ENCODE peak calls at places on chromosomes 12 and 14, in ten cellular contexts. J is tibial nerve, K is Panc1, P is ascending aorta, N is body of pancreas, Y is left lung, W is psoas muscle, F is heart left ventricle, D is lower lobe of right lung, M is breast epithelium. A is an unnamed sample.

GRCh38 chr12:55833056-55833455 is 3.7 kb upstream of the DNAJC14 start:
- DNase-seq in J (no peak), K (no peak), P (no peak), N (no peak), Y (no peak), W (no peak), F (no peak), D (no peak), M (no peak), A (no peak)

GRCh38 chr12:86229772-86230171 is 26.4 kb downstream of the MGAT4C start:
- DNase-seq in J (no peak), K (no peak), P (no peak), N (no peak), Y (no peak), W (no peak), F (no peak), D (no peak), M (no peak), A (no peak)

GRCh38 chr14:76936483-76936882 is 92.0 kb downstream of the IRF2BPL start:
- DNase-seq in J (no peak), K (no peak), P (peak), N (no peak), Y (no peak), W (peak), F (no peak), D (no peak), M (no peak), A (no peak)

GRCh38 chr12:93908846-93909592 is 231.8 kb downstream of the CRADD start:
- DNase-seq in J (no peak), K (no peak), P (no peak), N (no peak), Y (no peak), W (no peak), F (peak), D (no peak), M (no peak), A (no peak)

GRCh38 chr12:14193623-14194022 is 171.9 kb upstream of the ATF7IP start:
- DNase-seq in J (no peak), K (no peak), P (no peak), N (no peak), Y (no peak), W (no peak), F (no peak), D (peak), M (no peak), A (no peak)

GRCh38 chr14:59337151-59337611 is 128.0 kb downstream of the GPR135 start:
- DNase-seq in J (peak), K (no peak), P (peak), N (peak), Y (peak), W (peak), F (peak), D (peak), M (no peak), A (no peak)

GRCh38 chr14:76774471-76775158 is 13.3 kb downstream of the VASH1 start:
- DNase-seq in J (no peak), K (no peak), P (no peak), N (no peak), Y (no peak), W (no peak), F (no peak), D (no peak), M (no peak), A (no peak)

GRCh38 chr12:98656289-98657101 is 11.4 kb downstream of the APAF1 start:
- DNase-seq in J (no peak), K (no peak), P (no peak), N (no peak), Y (no peak), W (no peak), F (no peak), D (no peak), M (no peak), A (no peak)

GRCh38 chr12:100651694-100652093 is 78.2 kb downstream of the GAS2L3 start:
- DNase-seq in J (no peak), K (no peak), P (no peak), N (no peak), Y (no peak), W (no peak), F (no peak), D (no peak), M (no peak), A (no peak)

GRCh38 chr12:53961025-53961761 is 6.5 kb downstream of the HOXC12 start:
- DNase-seq in J (no peak), K (no peak), P (no peak), N (no peak), Y (no peak), W (peak), F (no peak), D (no peak), M (no peak), A (no peak)

GRCh38 chr12:12673296-12673695 is 22.7 kb downstream of the GPR19 start:
- DNase-seq in J (no peak), K (no peak), P (no peak), N (no peak), Y (no peak), W (no peak), F (no peak), D (no peak), M (no peak), A (no peak)

GRCh38 chr14:37844614-37845013 is 249.2 kb downstream of the TTC6 start:
- DNase-seq in J (no peak), K (no peak), P (no peak), N (no peak), Y (no peak), W (no peak), F (no peak), D (no peak), M (no peak), A (no peak)

GRCh38 chr12:98208846-98209245 is 306.5 kb upstream of the TMPO start:
- DNase-seq in J (no peak), K (no peak), P (no peak), N (no peak), Y (no peak), W (no peak), F (no peak), D (no peak), M (no peak), A (no peak)

GRCh38 chr12:69334138-69334537 is 14.0 kb upstream of the LYZ start:
- DNase-seq in J (no peak), K (no peak), P (no peak), N (no peak), Y (no peak), W (no peak), F (no peak), D (no peak), M (no peak), A (no peak)

GRCh38 chr14:100902295-100902694 is 1.2 kb downstream of the RTL1 start:
- DNase-seq in J (no peak), K (no peak), P (no peak), N (no peak), Y (no peak), W (no peak), F (no peak), D (no peak), M (no peak), A (no peak)

GRCh38 chr12:69330475-69331473 is 17.4 kb upstream of the LYZ start:
- DNase-seq in J (no peak), K (no peak), P (peak), N (peak), Y (peak), W (no peak), F (no peak), D (peak), M (no peak), A (peak)

GRCh38 chr14:68949236-68949965 is 29.7 kb downstream of the ACTN1 start:
- DNase-seq in J (no peak), K (no peak), P (no peak), N (no peak), Y (no peak), W (no peak), F (no peak), D (no peak), M (no peak), A (no peak)

GRCh38 chr14:74326369-74327152 is 21.7 kb upstream of the VRTN start:
- DNase-seq in J (no peak), K (no peak), P (no peak), N (no peak), Y (no peak), W (no peak), F (no peak), D (no peak), M (no peak), A (no peak)

GRCh38 chr12:7681535-7681934 is 14.0 kb downstream of the GDF3 start:
- DNase-seq in J (no peak), K (no peak), P (no peak), N (no peak), Y (no peak), W (no peak), F (no peak), D (no peak), M (no peak), A (no peak)

GRCh38 chr12:111907740-111908139 is 65.7 kb downstream of the MAPKAPK5 start:
- DNase-seq in J (no peak), K (no peak), P (no peak), N (no peak), Y (no peak), W (no peak), F (no peak), D (no peak), M (no peak), A (no peak)

GRCh38 chr14:63276016-63276415 is 42.7 kb downstream of the GPHB5 start:
- DNase-seq in J (no peak), K (no peak), P (no peak), N (no peak), Y (no peak), W (no peak), F (no peak), D (no peak), M (no peak), A (no peak)

GRCh38 chr12:104498211-104498801 is 41.6 kb downstream of the CHST11 start:
- DNase-seq in J (no peak), K (no peak), P (no peak), N (no peak), Y (no peak), W (no peak), F (no peak), D (no peak), M (no peak), A (no peak)

GRCh38 chr12:15634010-15634676 is 155.0 kb downstream of the EPS8 start:
- DNase-seq in J (no peak), K (no peak), P (no peak), N (no peak), Y (no peak), W (no peak), F (no peak), D (no peak), M (no peak), A (no peak)

GRCh38 chr12:93634416-93634815 is 42.8 kb upstream of the CRADD start:
- DNase-seq in J (no peak), K (no peak), P (no peak), N (no peak), Y (no peak), W (no peak), F (no peak), D (no peak), M (no peak), A (no peak)

GRCh38 chr12:40105515-40106201 is at the start of gene SLC2A13:
- DNase-seq in J (peak), K (no peak), P (peak), N (peak), Y (peak), W (peak), F (peak), D (peak), M (peak), A (peak)

GRCh38 chr12:79326225-79326624 is 364.5 kb downstream of the PAWR start:
- DNase-seq in J (no peak), K (no peak), P (no peak), N (no peak), Y (no peak), W (no peak), F (no peak), D (no peak), M (no peak), A (no peak)

GRCh38 chr14:104603623-104604401 is 760 bp downstream of the TMEM179 start:
- DNase-seq in J (no peak), K (no peak), P (no peak), N (peak), Y (peak), W (no peak), F (no peak), D (peak), M (peak), A (no peak)

GRCh38 chr12:131927110-131928079 is 1.7 kb upstream of the PUS1 start:
- DNase-seq in J (no peak), K (no peak), P (no peak), N (peak), Y (no peak), W (peak), F (no peak), D (peak), M (no peak), A (no peak)

GRCh38 chr14:76484355-76484754 is 108.4 kb downstream of the ESRRB start:
- DNase-seq in J (no peak), K (no peak), P (no peak), N (no peak), Y (no peak), W (no peak), F (no peak), D (no peak), M (no peak), A (no peak)

GRCh38 chr14:43410631-43411030 is 1096.5 kb downstream of the FSCB start:
- DNase-seq in J (no peak), K (no peak), P (no peak), N (no peak), Y (no peak), W (peak), F (no peak), D (no peak), M (no peak), A (no peak)

GRCh38 chr14:43408472-43408871 is 1098.6 kb downstream of the FSCB start:
- DNase-seq in J (no peak), K (no peak), P (no peak), N (no peak), Y (no peak), W (no peak), F (no peak), D (no peak), M (no peak), A (no peak)

GRCh38 chr14:43407721-43408120 is 1099.4 kb downstream of the FSCB start:
- DNase-seq in J (no peak), K (no peak), P (no peak), N (no peak), Y (no peak), W (no peak), F (no peak), D (no peak), M (no peak), A (no peak)

GRCh38 chr14:43413094-43413493 is 1094.0 kb downstream of the FSCB start:
- DNase-seq in J (no peak), K (no peak), P (no peak), N (no peak), Y (no peak), W (no peak), F (no peak), D (no peak), M (no peak), A (no peak)

GRCh38 chr14:43411841-43412240 is 1095.2 kb downstream of the FSCB start:
- DNase-seq in J (no peak), K (no peak), P (no peak), N (no peak), Y (no peak), W (no peak), F (no peak), D (no peak), M (no peak), A (no peak)
- TF ChIP-seq CTCF in J (no peak), K (no peak), P (no peak), N (no peak), Y (no peak), W (no peak), F (no peak), D (no peak), M (no peak), A (no peak)

GRCh38 chr12:91778091-91778819 is 367.4 kb downstream of the BTG1 start:
- DNase-seq in J (no peak), K (no peak), P (no peak), N (no peak), Y (no peak), W (no peak), F (no peak), D (no peak), M (no peak), A (no peak)
- H3K27ac ChIP-seq in J (peak), K (no peak), P (no peak), N (no peak), Y (peak), W (no peak), F (peak), D (peak), M (peak), A (peak)

GRCh38 chr12:51025748-51026654 is at the start of gene SLC11A2:
- DNase-seq in J (peak), K (peak), P (peak), N (peak), Y (peak), W (peak), F (peak), D (peak), M (peak), A (peak)
- TF ChIP-seq CTCF in J (no peak), K (no peak), P (peak), N (no peak), Y (peak), W (peak), F (no peak), D (peak), M (peak), A (no peak)

GRCh38 chr12:52347546-52348510 is 19.5 kb downstream of the KRT85 start:
- DNase-seq in J (no peak), K (no peak), P (no peak), N (no peak), Y (no peak), W (no peak), F (no peak), D (no peak), M (peak), A (no peak)
- H3K27ac ChIP-seq in J (no peak), K (no peak), P (no peak), N (no peak), Y (no peak), W (no peak), F (no peak), D (no peak), M (no peak), A (no peak)

A was measured in Peyer's patch.